ENCODE peak calls at places on chromosomes 3 and 15, in four cellular contexts. Q, E, Z and F are unnamed samples.

GRCh38 chr3:183211390-183211789 is 41.7 kb upstream of the B3GNT5 start:
- DNase-seq in Q (no peak), E (no peak), Z (peak; percentile 84), F (no peak)

GRCh38 chr3:196378442-196378841 is 40.3 kb upstream of the TM4SF19 start:
- DNase-seq in Z (no peak), Q (no peak), E (no peak), F (no peak)

GRCh38 chr3:141191097-141191749 is 40.4 kb upstream of the PXYLP1 start:
- DNase-seq in Q (no peak), E (peak; percentile 15), Z (no peak), F (no peak)

GRCh38 chr15:70421197-70421482 is 323.4 kb upstream of the TLE3 start:
- DNase-seq in Q (no peak), E (no peak), Z (no peak), F (no peak)

GRCh38 chr3:69568926-69569325 is 170.3 kb upstream of the MITF start:
- DNase-seq in Q (no peak), E (no peak), Z (no peak), F (no peak)

GRCh38 chr15:69991493-69991892 is 106.2 kb downstream of the TLE3 start:
- DNase-seq in Z (no peak), Q (no peak), E (no peak), F (no peak)

GRCh38 chr3:81955908-81956307 is 194.5 kb upstream of the GBE1 start:
- DNase-seq in Z (no peak), E (no peak), Q (no peak), F (no peak)

GRCh38 chr3:197458179-197458707 is 97.5 kb downstream of the BDH1 start:
- DNase-seq in Q (no peak), E (peak; percentile 84), Z (no peak), F (peak; percentile 54)

GRCh38 chr15:67080900-67081431 is 15.6 kb downstream of the SMAD3 start:
- DNase-seq in Q (peak; percentile 90), Z (peak; percentile 78), E (peak; percentile 49), F (peak; percentile 96)

GRCh38 chr3:24829011-24829581 is 334.4 kb upstream of the THRB start:
- DNase-seq in Q (no peak), E (peak; percentile 15), Z (peak; percentile 77), F (no peak)

GRCh38 chr15:65115542-65115941 is 542 bp upstream of the UBAP1L start:
- DNase-seq in E (no peak), Z (no peak), Q (no peak), F (no peak)

GRCh38 chr3:184031187-184031792 is at the start of gene HTR3D:
- DNase-seq in E (no peak), Q (no peak), Z (no peak), F (peak; percentile 13)

GRCh38 chr3:186053954-186054353 is 54.9 kb downstream of the ETV5 start:
- DNase-seq in Q (peak; percentile 32), Z (no peak), E (peak; percentile 24), F (no peak)

GRCh38 chr3:86973440-86973839 is 17.5 kb downstream of the VGLL3 start:
- DNase-seq in E (peak; percentile 47), Z (no peak), Q (peak; percentile 89), F (no peak)

GRCh38 chr3:100496711-100497261 is 4.4 kb downstream of the TMEM45A start:
- DNase-seq in Z (no peak), E (no peak), Q (peak; percentile 87), F (no peak)

GRCh38 chr3:77038468-77038927 is 1.4 kb upstream of the ROBO2 start:
- DNase-seq in Q (peak; percentile 70), Z (peak; percentile 80), E (peak; percentile 93), F (peak; percentile 71)

GRCh38 chr3:58321791-58322190 is 10.9 kb upstream of the PXK start:
- DNase-seq in Q (no peak), E (no peak), Z (no peak), F (no peak)

GRCh38 chr3:79551325-79551892 is 216.4 kb downstream of the ROBO1 start:
- DNase-seq in Q (no peak), Z (no peak), E (no peak), F (no peak)

GRCh38 chr15:25933456-25934158 is 70.5 kb upstream of the ATP10A start:
- DNase-seq in Q (peak; percentile 71), Z (peak; percentile 87), E (peak; percentile 31), F (peak; percentile 45)

GRCh38 chr3:65153850-65154512 is 466.2 kb upstream of the ADAMTS9 start:
- DNase-seq in E (no peak), Z (no peak), Q (no peak), F (no peak)

GRCh38 chr15:70238917-70239316 is 141.2 kb upstream of the TLE3 start:
- DNase-seq in Z (no peak), Q (no peak), E (no peak), F (no peak)

GRCh38 chr3:53254190-53254809 is 1.5 kb downstream of the TKT start:
- DNase-seq in Z (no peak), E (no peak), Q (no peak), F (peak; percentile 42)

GRCh38 chr3:172836390-172836997 is 86.0 kb downstream of the ECT2 start:
- DNase-seq in Q (peak; percentile 23), E (peak; percentile 78), Z (no peak), F (peak; percentile 57)

GRCh38 chr3:170483485-170484262 is 65.0 kb downstream of the CLDN11 start:
- DNase-seq in Q (no peak), E (no peak), Z (no peak), F (peak; percentile 8)

GRCh38 chr3:53346514-53346913 is 829 bp downstream of the DCP1A start:
- DNase-seq in E (no peak), Z (no peak), Q (peak; percentile 23), F (peak; percentile 26)

GRCh38 chr3:100416863-100417262 is 15.5 kb downstream of the LNP1 start:
- DNase-seq in E (no peak), Z (no peak), Q (no peak), F (no peak)

GRCh38 chr15:95247068-95247984 is 1016.0 kb downstream of the MCTP2 start:
- DNase-seq in Q (peak; percentile 98), E (peak; percentile 49), Z (no peak), F (no peak)

GRCh38 chr3:184598220-184598927 is 36.8 kb downstream of the EPHB3 start:
- DNase-seq in E (no peak), Z (no peak), Q (no peak), F (no peak)

GRCh38 chr3:116256843-116257485 is 188.3 kb downstream of the LSAMP start:
- DNase-seq in Z (no peak), E (no peak), Q (peak; percentile 6), F (no peak)

GRCh38 chr3:123446210-123446609 is 2.7 kb downstream of the ADCY5 start:
- DNase-seq in Q (no peak), Z (no peak), E (no peak), F (no peak)

GRCh38 chr3:90015688-90016356 is 908.4 kb downstream of the EPHA3 start:
- DNase-seq in Q (peak; percentile 49), Z (no peak), E (peak; percentile 87), F (no peak)

GRCh38 chr3:44439499-44440295 is 37.8 kb downstream of the ZNF445 start:
- DNase-seq in Q (peak; percentile 57), Z (peak; percentile 77), E (peak; percentile 30), F (peak; percentile 100)

GRCh38 chr3:45199837-45200648 is 26.0 kb downstream of the TMEM158 start:
- DNase-seq in E (peak; percentile 65), Z (no peak), Q (peak; percentile 100), F (no peak)

GRCh38 chr3:172991424-172991996 is 149.5 kb downstream of the SPATA16 start:
- DNase-seq in E (no peak), Z (no peak), Q (no peak), F (no peak)

GRCh38 chr3:165816209-165816608 is 21.0 kb downstream of the BCHE start:
- DNase-seq in Q (no peak), Z (no peak), E (no peak), F (no peak)

GRCh38 chr15:74950078-74951000 is 6.2 kb downstream of the RPP25 start:
- DNase-seq in Q (peak; percentile 27), Z (peak; percentile 38), E (peak; percentile 86), F (peak; percentile 81)

GRCh38 chr3:64073362-64073761 is 50.1 kb upstream of the PSMD6 start:
- DNase-seq in Q (no peak), E (no peak), Z (no peak), F (no peak)

GRCh38 chr3:127209840-127210653 is 17.1 kb downstream of the PRR23E start:
- DNase-seq in Z (no peak), E (no peak), Q (no peak), F (no peak)

GRCh38 chr3:142646020-142646783 is 50.0 kb downstream of the PLS1 start:
- DNase-seq in Z (no peak), E (peak; percentile 19), Q (no peak), F (no peak)

DNA sequence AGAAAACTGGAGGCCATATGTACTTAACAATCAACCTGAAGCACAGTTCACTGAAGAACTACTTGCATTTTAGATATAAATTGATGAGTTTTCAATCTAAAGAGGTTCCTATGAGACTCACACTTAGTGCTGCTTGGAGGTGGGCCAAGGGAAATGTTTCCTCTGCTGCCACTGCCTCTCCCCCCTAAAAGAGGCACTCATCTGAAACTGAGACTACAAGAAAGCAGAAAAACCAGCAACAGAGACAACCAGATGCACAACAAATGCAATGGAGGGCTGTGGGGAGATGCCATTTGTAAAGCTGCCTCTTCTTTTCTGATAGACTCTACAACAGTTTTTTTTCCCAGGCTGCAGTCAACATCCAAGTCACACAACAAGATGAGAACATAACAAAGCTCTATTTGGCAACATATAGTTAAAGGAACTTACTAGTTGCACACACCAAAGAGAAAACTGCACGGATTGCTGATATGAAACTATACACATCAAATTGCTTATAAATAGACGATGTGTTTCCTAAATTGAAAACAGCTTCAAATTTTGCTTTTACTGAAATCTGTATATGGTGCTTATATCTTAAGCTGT is 11.1 kb downstream of the TSPAN3 start:
- DNase-seq in E (no peak), Z (no peak), Q (no peak), F (no peak)
- H3K4me3 ChIP-seq in E (no peak overlapping the region), Z (no peak overlapping the region), Q (no peak overlapping the region), F (no peak overlapping the region)

GRCh38 chr15:58472821-58473581 is 41.2 kb downstream of the LIPC start:
- DNase-seq in E (peak; percentile 99), Z (no peak), Q (peak; percentile 48), F (peak; percentile 79)

GRCh38 chr15:58475573-58476524 is 44.1 kb downstream of the LIPC start:
- DNase-seq in E (peak; percentile 92), Q (peak; percentile 82), Z (no peak), F (peak; percentile 92)

GRCh38 chr15:58474741-58475323 is 43.0 kb downstream of the LIPC start:
- DNase-seq in E (no peak), Z (no peak), Q (no peak), F (peak; percentile 71)

GRCh38 chr15:58472221-58472620 is 40.4 kb downstream of the LIPC start:
- DNase-seq in E (no peak), Q (no peak), Z (no peak), F (no peak)

GRCh38 chr15:58473720-58474119 is 41.9 kb downstream of the LIPC start:
- DNase-seq in E (peak; percentile 55), Z (no peak), Q (peak; percentile 96), F (peak; percentile 20)
- H3K4me3 ChIP-seq in E (no peak overlapping the region), Z (no peak overlapping the region), Q (no peak overlapping the region), F (no peak overlapping the region)

GRCh38 chr15:63971427-63971805 is 74.9 kb downstream of the DAPK2 start:
- DNase-seq in Q (no peak), Z (peak; percentile 60), E (no peak), F (no peak)
- H3K4me3 ChIP-seq in Q (no peak overlapping the region), Z (no peak overlapping the region), E (no peak overlapping the region), F (no peak overlapping the region)

DNA sequence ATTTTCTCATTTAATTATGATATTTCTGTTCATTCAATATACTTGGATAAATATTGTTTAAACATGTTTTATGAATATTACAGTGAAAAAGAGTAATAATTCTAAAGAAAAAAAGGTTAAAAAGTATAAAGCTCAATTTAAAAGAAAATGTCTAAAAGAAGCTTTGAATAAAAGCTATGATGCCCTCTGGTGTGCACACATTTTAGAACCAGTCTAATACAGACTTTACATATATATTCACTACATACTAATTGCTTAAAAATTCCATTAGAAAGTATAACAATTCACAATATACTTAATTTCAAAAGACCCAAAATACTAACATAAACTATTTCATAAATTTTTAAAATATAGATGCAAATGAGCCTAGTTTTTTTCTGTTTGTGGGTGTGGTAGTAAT is 909.1 kb upstream of the ROBO1 start:
- DNase-seq in Z (no peak), E (no peak), Q (no peak), F (no peak)
- H3K4me3 ChIP-seq in Z (no peak overlapping the region), E (no peak overlapping the region), Q (no peak overlapping the region), F (no peak overlapping the region)